ENCODE peak calls at places on chromosomes 4 and X, in six cellular contexts. One of them, this sample, is unnamed.

GRCh38 chr4:138401330-138401729 is 159.2 kb upstream of the SLC7A11 start:
- DNase-seq in neuronal stem cell: no peak
- DNase-seq in H1: no peak
- DNase-seq in H9: no peak
- DNase-seq in IMR-90: no peak
- DNase-seq in mesenchymal stem cell: peak; percentile 19
- DNase-seq in this sample: no peak

GRCh38 chrX:25968920-25969319 is 169.2 kb upstream of the MAGEB18 start:
- DNase-seq in IMR-90: no peak
- DNase-seq in H9: peak; percentile 64
- DNase-seq in neuronal stem cell: peak; percentile 17
- DNase-seq in H1: peak; percentile 21
- DNase-seq in mesenchymal stem cell: no peak
- DNase-seq in this sample: peak; percentile 68

GRCh38 chr4:108255203-108255747 is 86.5 kb upstream of the LEF1 start:
- DNase-seq in H1: no peak
- DNase-seq in mesenchymal stem cell: no peak
- DNase-seq in neuronal stem cell: no peak
- DNase-seq in IMR-90: no peak
- DNase-seq in H9: no peak
- DNase-seq in this sample: peak; percentile 87

GRCh38 chr4:38182334-38182998 is 222.3 kb downstream of the PTTG2 start:
- DNase-seq in H9: no peak
- DNase-seq in H1: no peak
- DNase-seq in IMR-90: no peak
- DNase-seq in mesenchymal stem cell: no peak
- DNase-seq in neuronal stem cell: no peak
- DNase-seq in this sample: no peak

GRCh38 chrX:56947695-56948094 is 47.6 kb downstream of the SPIN3 start:
- DNase-seq in H1: no peak
- DNase-seq in IMR-90: peak; percentile 20
- DNase-seq in H9: no peak
- DNase-seq in neuronal stem cell: no peak
- DNase-seq in mesenchymal stem cell: no peak
- DNase-seq in this sample: no peak

GRCh38 chr4:120536884-120537283 is 385.6 kb downstream of the PRDM5 start:
- DNase-seq in mesenchymal stem cell: no peak
- DNase-seq in H9: no peak
- DNase-seq in H1: no peak
- DNase-seq in neuronal stem cell: no peak
- DNase-seq in IMR-90: no peak
- DNase-seq in this sample: no peak

GRCh38 chrX:71950066-71950465 is 39.4 kb downstream of the NHSL2 start:
- DNase-seq in mesenchymal stem cell: no peak
- DNase-seq in H1: no peak
- DNase-seq in H9: no peak
- DNase-seq in neuronal stem cell: no peak
- DNase-seq in IMR-90: no peak
- DNase-seq in this sample: no peak

GRCh38 chrX:41291309-41291708 is 42.7 kb upstream of the DDX3X start:
- DNase-seq in H9: peak; percentile 43
- DNase-seq in H1: no peak
- DNase-seq in IMR-90: no peak
- DNase-seq in mesenchymal stem cell: no peak
- DNase-seq in neuronal stem cell: no peak
- DNase-seq in this sample: no peak

GRCh38 chrX:77436682-77437081 is 10.5 kb upstream of the FGF16 start:
- DNase-seq in H9: no peak
- DNase-seq in H1: no peak
- DNase-seq in neuronal stem cell: no peak
- DNase-seq in mesenchymal stem cell: no peak
- DNase-seq in IMR-90: peak; percentile 52
- DNase-seq in this sample: no peak

GRCh38 chr4:111678466-111678865 is 466.8 kb upstream of the FAM241A start:
- DNase-seq in mesenchymal stem cell: peak; percentile 69
- DNase-seq in IMR-90: peak; percentile 27
- DNase-seq in H1: no peak
- DNase-seq in neuronal stem cell: no peak
- DNase-seq in H9: no peak
- DNase-seq in this sample: peak; percentile 85

GRCh38 chr4:53551281-53551864 is 39.9 kb downstream of the LNX1 start:
- DNase-seq in IMR-90: no peak
- DNase-seq in H9: no peak
- DNase-seq in neuronal stem cell: no peak
- DNase-seq in H1: no peak
- DNase-seq in mesenchymal stem cell: no peak
- DNase-seq in this sample: no peak

GRCh38 chr4:93748943-93749342 is 79.6 kb upstream of the ATOH1 start:
- DNase-seq in neuronal stem cell: no peak
- DNase-seq in H1: no peak
- DNase-seq in H9: no peak
- DNase-seq in IMR-90: no peak
- DNase-seq in mesenchymal stem cell: no peak
- DNase-seq in this sample: no peak

GRCh38 chr4:108331905-108332632 is 163.3 kb upstream of the LEF1 start:
- DNase-seq in mesenchymal stem cell: peak; percentile 85
- DNase-seq in neuronal stem cell: no peak
- DNase-seq in H9: no peak
- DNase-seq in IMR-90: no peak
- DNase-seq in H1: no peak
- DNase-seq in this sample: peak; percentile 21

GRCh38 chrX:23373129-23373804 is 38.6 kb downstream of the PTCHD1 start:
- DNase-seq in mesenchymal stem cell: peak; percentile 45
- DNase-seq in IMR-90: peak; percentile 68
- DNase-seq in H1: no peak
- DNase-seq in neuronal stem cell: no peak
- DNase-seq in H9: no peak
- DNase-seq in this sample: no peak

GRCh38 chr4:7134737-7135388 is 57.5 kb upstream of the SORCS2 start:
- DNase-seq in IMR-90: peak; percentile 84
- DNase-seq in H1: no peak
- DNase-seq in neuronal stem cell: no peak
- DNase-seq in mesenchymal stem cell: no peak
- DNase-seq in H9: no peak
- DNase-seq in this sample: no peak

GRCh38 chr4:108644237-108644636 is 6.2 kb upstream of the OSTC start:
- DNase-seq in mesenchymal stem cell: peak; percentile 25
- DNase-seq in H1: no peak
- DNase-seq in IMR-90: peak; percentile 21
- DNase-seq in neuronal stem cell: no peak
- DNase-seq in H9: no peak
- DNase-seq in this sample: peak; percentile 78

GRCh38 chr4:47535567-47536147 is 50.6 kb downstream of the ATP10D start:
- DNase-seq in H1: no peak
- DNase-seq in neuronal stem cell: no peak
- DNase-seq in H9: no peak
- DNase-seq in mesenchymal stem cell: no peak
- DNase-seq in IMR-90: no peak
- DNase-seq in this sample: no peak

GRCh38 chr4:62232755-62233280 is 1032.7 kb downstream of the ADGRL3 start:
- DNase-seq in IMR-90: no peak
- DNase-seq in H9: no peak
- DNase-seq in H1: no peak
- DNase-seq in mesenchymal stem cell: no peak
- DNase-seq in neuronal stem cell: no peak
- DNase-seq in this sample: no peak

GRCh38 chrX:44914532-44915198 is 41.7 kb downstream of the KDM6A start:
- DNase-seq in IMR-90: peak; percentile 68
- DNase-seq in neuronal stem cell: no peak
- DNase-seq in mesenchymal stem cell: peak; percentile 44
- DNase-seq in H1: no peak
- DNase-seq in H9: no peak
- DNase-seq in this sample: no peak

GRCh38 chr4:112511294-112512118 is 4.5 kb downstream of the NEUROG2 start:
- DNase-seq in mesenchymal stem cell: no peak
- DNase-seq in H9: no peak
- DNase-seq in H1: no peak
- DNase-seq in neuronal stem cell: peak; percentile 48
- DNase-seq in IMR-90: no peak
- DNase-seq in this sample: peak; percentile 57

GRCh38 chrX:10146350-10146749 is 10.4 kb upstream of the CLCN4 start:
- DNase-seq in IMR-90: no peak
- DNase-seq in H1: no peak
- DNase-seq in neuronal stem cell: no peak
- DNase-seq in mesenchymal stem cell: no peak
- DNase-seq in H9: no peak
- DNase-seq in this sample: no peak

GRCh38 chrX:5341902-5342301 is 886.8 kb downstream of the NLGN4X start:
- DNase-seq in mesenchymal stem cell: no peak
- DNase-seq in neuronal stem cell: no peak
- DNase-seq in H9: no peak
- DNase-seq in H1: no peak
- DNase-seq in IMR-90: no peak
- DNase-seq in this sample: no peak

GRCh38 chrX:118251251-118251650 is 94.7 kb upstream of the WDR44 start:
- DNase-seq in H1: no peak
- DNase-seq in neuronal stem cell: no peak
- DNase-seq in H9: no peak
- DNase-seq in mesenchymal stem cell: no peak
- DNase-seq in IMR-90: peak; percentile 67
- DNase-seq in this sample: no peak

GRCh38 chrX:63751481-63751880 is 33.5 kb downstream of the ARHGEF9 start:
- DNase-seq in H9: no peak
- DNase-seq in neuronal stem cell: no peak
- DNase-seq in mesenchymal stem cell: no peak
- DNase-seq in H1: no peak
- DNase-seq in IMR-90: no peak
- DNase-seq in this sample: no peak

GRCh38 chr4:75080888-75081287 is 148.0 kb downstream of the PARM1 start:
- DNase-seq in H1: no peak
- DNase-seq in mesenchymal stem cell: no peak
- DNase-seq in IMR-90: no peak
- DNase-seq in H9: no peak
- DNase-seq in neuronal stem cell: no peak
- DNase-seq in this sample: no peak

DNA sequence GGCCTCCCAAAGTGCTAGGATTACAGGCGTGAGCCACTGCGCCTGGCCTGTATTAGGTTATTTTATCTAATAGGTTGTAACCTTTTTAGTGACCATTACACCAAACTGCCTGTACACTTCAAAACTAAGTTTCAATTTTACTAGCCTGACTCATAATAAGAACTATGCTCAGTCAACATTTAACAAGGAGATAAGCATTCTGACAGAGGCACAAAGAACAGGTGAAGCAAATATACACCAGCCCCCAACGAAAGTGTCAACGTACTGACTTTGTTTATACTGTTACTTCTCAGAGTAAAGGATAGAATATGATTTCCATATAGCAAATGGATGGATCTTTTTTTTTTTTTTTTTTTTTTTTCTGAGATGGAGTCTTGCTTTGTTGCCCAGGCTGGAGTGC is 62.8 kb downstream of the SHISA3 start:
- DNase-seq in neuronal stem cell: no peak
- DNase-seq in mesenchymal stem cell: no peak
- DNase-seq in H9: no peak
- DNase-seq in H1: no peak
- DNase-seq in IMR-90: no peak
- DNase-seq in this sample: no peak
- H2BK15ac ChIP-seq in neuronal stem cell: no peak overlapping the region
- H2BK15ac ChIP-seq in mesenchymal stem cell: no peak overlapping the region
- H2BK15ac ChIP-seq in H9: no peak overlapping the region
- H2BK15ac ChIP-seq in H1: no peak overlapping the region
- H2BK15ac ChIP-seq in IMR-90: no peak overlapping the region
- H2BK15ac ChIP-seq in this sample: no peak overlapping the region

DNA sequence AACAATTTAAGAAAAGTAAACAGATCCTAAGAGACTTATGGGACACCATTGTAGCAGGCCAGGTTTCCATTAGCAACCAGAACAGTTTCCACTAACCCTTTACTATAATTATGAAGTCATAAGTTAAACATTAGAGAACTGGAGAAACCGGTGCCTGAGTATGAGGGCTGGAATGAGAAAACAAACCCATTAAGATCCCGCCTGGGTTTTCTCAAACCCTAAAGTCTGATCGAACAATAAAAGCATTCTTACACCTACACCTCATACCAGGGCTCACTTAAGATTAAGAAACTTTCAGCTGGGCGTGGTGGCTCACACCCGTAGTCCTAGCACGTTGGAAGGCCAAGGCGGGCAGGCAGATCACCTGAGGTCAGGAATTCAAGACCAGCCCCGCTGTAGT is 13.7 kb upstream of the DHX15 start:
- DNase-seq in H1: no peak
- DNase-seq in IMR-90: peak; percentile 12
- DNase-seq in neuronal stem cell: no peak
- DNase-seq in mesenchymal stem cell: no peak
- DNase-seq in H9: no peak
- DNase-seq in this sample: no peak
- H3K4ac ChIP-seq in H1: no peak overlapping the region
- H3K4ac ChIP-seq in IMR-90: no peak overlapping the region
- H3K4ac ChIP-seq in neuronal stem cell: no peak overlapping the region
- H3K4ac ChIP-seq in mesenchymal stem cell: no peak overlapping the region
- H3K4ac ChIP-seq in H9: no peak overlapping the region
- H3K4ac ChIP-seq in this sample: no peak overlapping the region

DNA sequence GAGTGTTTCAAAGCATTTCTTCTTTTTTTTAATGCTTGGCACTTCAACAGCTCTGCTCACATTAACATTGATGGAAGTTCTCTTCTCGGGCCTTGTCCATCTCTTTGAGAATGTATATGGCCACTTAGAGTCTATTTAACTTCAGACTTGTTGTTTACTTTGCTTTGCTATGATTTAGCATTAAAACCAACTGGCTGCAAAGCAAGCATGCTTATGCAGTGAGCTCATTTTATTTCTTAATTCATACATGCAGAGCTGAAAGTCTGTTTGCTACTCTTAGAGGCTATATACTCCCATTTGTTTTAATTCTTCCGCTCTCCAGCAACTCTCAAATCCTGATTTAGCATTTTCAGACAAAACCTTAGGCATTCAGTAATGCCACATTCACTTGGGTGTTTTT is 107.6 kb upstream of the PACRGL start:
- DNase-seq in mesenchymal stem cell: peak; percentile 33
- DNase-seq in H1: no peak
- DNase-seq in neuronal stem cell: no peak
- DNase-seq in H9: no peak
- DNase-seq in IMR-90: peak; percentile 65
- DNase-seq in this sample: no peak
- H2BK15ac ChIP-seq in mesenchymal stem cell: no peak overlapping the region
- H2BK15ac ChIP-seq in H1: no peak overlapping the region
- H2BK15ac ChIP-seq in neuronal stem cell: no peak overlapping the region
- H2BK15ac ChIP-seq in H9: no peak overlapping the region
- H2BK15ac ChIP-seq in IMR-90: no peak overlapping the region
- H2BK15ac ChIP-seq in this sample: no peak overlapping the region

GRCh38 chrX:119605739-119606507 is at the start of gene NKRF:
- DNase-seq in IMR-90: peak; percentile 90
- DNase-seq in H1: peak; percentile 56
- DNase-seq in H9: peak; percentile 87
- DNase-seq in neuronal stem cell: peak; percentile 75
- DNase-seq in mesenchymal stem cell: peak; percentile 90
- DNase-seq in this sample: peak; percentile 93

GRCh38 chrX:119605398-119605738 is 856 bp downstream of the NKRF start:
- DNase-seq in H9: no peak
- DNase-seq in IMR-90: no peak
- DNase-seq in mesenchymal stem cell: peak; percentile 3
- DNase-seq in H1: no peak
- DNase-seq in neuronal stem cell: no peak
- DNase-seq in this sample: no peak

GRCh38 chrX:119602701-119603255 is 3.4 kb downstream of the NKRF start:
- DNase-seq in neuronal stem cell: no peak
- DNase-seq in IMR-90: no peak
- DNase-seq in mesenchymal stem cell: no peak
- DNase-seq in H9: no peak
- DNase-seq in H1: no peak
- DNase-seq in this sample: peak; percentile 1

GRCh38 chrX:119606508-119607389 is 525 bp upstream of the NKRF start:
- DNase-seq in H9: no peak
- DNase-seq in mesenchymal stem cell: no peak
- DNase-seq in H1: no peak
- DNase-seq in neuronal stem cell: no peak
- DNase-seq in IMR-90: peak; percentile 49
- DNase-seq in this sample: no peak

GRCh38 chrX:119604778-119605177 is 1.4 kb downstream of the NKRF start:
- DNase-seq in mesenchymal stem cell: no peak
- DNase-seq in neuronal stem cell: no peak
- DNase-seq in H1: no peak
- DNase-seq in IMR-90: no peak
- DNase-seq in H9: no peak
- DNase-seq in this sample: no peak
- H3K4ac ChIP-seq in mesenchymal stem cell: no peak overlapping the region
- H3K4ac ChIP-seq in neuronal stem cell: no peak overlapping the region
- H3K4ac ChIP-seq in H1: no peak overlapping the region
- H3K4ac ChIP-seq in IMR-90: no peak overlapping the region
- H3K4ac ChIP-seq in H9: no peak overlapping the region
- H3K4ac ChIP-seq in this sample: no peak overlapping the region

This sample was measured in mesendoderm.